ENCODE peak calls at places on chromosomes 6 and 20, in five cellular contexts. X is pancreas, M is astrocyte of the spinal cord, F is K562, Z is right lobe of liver. Y is an unnamed sample.

GRCh38 chr6:96907498-96907897 is 9.8 kb upstream of the NDUFAF4 start:
- DNase-seq in X (no peak), M (no peak), F (no peak), Z (no peak), Y (no peak)

GRCh38 chr6:153003294-153003645 is 761 bp upstream of the MTRF1L start:
- DNase-seq in X (no peak), M (no peak), F (no peak), Z (no peak), Y (peak; percentile 13)

GRCh38 chr20:11905460-11906150 is 12.1 kb upstream of the BTBD3 start:
- DNase-seq in X (no peak), M (no peak), F (no peak), Z (no peak), Y (no peak)

GRCh38 chr6:28269492-28269891 is 2.5 kb downstream of the ZSCAN26 start:
- DNase-seq in X (no peak), M (peak; percentile 89), F (peak; percentile 73), Z (no peak), Y (peak; percentile 72)

GRCh38 chr6:15036690-15037245 is 209.1 kb upstream of the JARID2 start:
- DNase-seq in X (peak; percentile 38), M (no peak), F (peak; percentile 94), Z (peak; percentile 93), Y (peak; percentile 96)

GRCh38 chr20:58565461-58566175 is 50.4 kb upstream of the APCDD1L start:
- DNase-seq in X (no peak), M (no peak), F (no peak), Z (no peak), Y (no peak)

GRCh38 chr6:157253017-157253416 is 70.3 kb downstream of the TMEM242 start:
- DNase-seq in X (no peak), M (no peak), F (no peak), Z (no peak), Y (no peak)

GRCh38 chr6:126102358-126102757 is 116.0 kb downstream of the TRMT11 start:
- DNase-seq in X (no peak), M (no peak), F (no peak), Z (no peak), Y (no peak)

GRCh38 chr20:33127422-33128097 is 40.4 kb upstream of the BPIFA2 start:
- DNase-seq in X (no peak), M (no peak), F (no peak), Z (no peak), Y (peak; percentile 34)

GRCh38 chr20:13436530-13436929 is 202.2 kb downstream of the TASP1 start:
- DNase-seq in X (no peak), M (no peak), F (no peak), Z (no peak), Y (no peak)

GRCh38 chr6:170150590-170150945 is 140.3 kb downstream of the DLL1 start:
- DNase-seq in X (no peak), M (no peak), F (no peak), Z (peak; percentile 37), Y (no peak)

GRCh38 chr6:170152989-170153388 is 137.9 kb downstream of the DLL1 start:
- DNase-seq in X (peak; percentile 76), M (peak; percentile 54), F (peak; percentile 38), Z (peak; percentile 71), Y (peak; percentile 49)

GRCh38 chr6:170149681-170150589 is 140.9 kb downstream of the DLL1 start:
- DNase-seq in X (no peak), M (no peak), F (no peak), Z (no peak), Y (no peak)

GRCh38 chr6:170152111-170152926 is 138.6 kb downstream of the DLL1 start:
- DNase-seq in X (peak; percentile 57), M (peak; percentile 31), F (no peak), Z (peak; percentile 52), Y (no peak)

GRCh38 chr6:170151235-170152110 is 139.4 kb downstream of the DLL1 start:
- DNase-seq in X (no peak), M (no peak), F (no peak), Z (peak; percentile 45), Y (no peak)
- H3K4me3 ChIP-seq in X (no peak overlapping the region), M (no peak overlapping the region), F (no peak overlapping the region), Z (no peak overlapping the region), Y (no peak overlapping the region)

GRCh38 chr20:10666221-10667076 is 7.3 kb downstream of the JAG1 start:
- DNase-seq in X (no peak), M (no peak), F (no peak), Z (no peak), Y (no peak)
- H3K4me3 ChIP-seq in X (no peak overlapping the region), M (no peak overlapping the region), F (no peak overlapping the region), Z (no peak overlapping the region), Y (no peak overlapping the region)

GRCh38 chr6:73644941-73645591 is 8.7 kb downstream of the SLC17A5 start:
- DNase-seq in X (no peak), M (no peak), F (no peak), Z (no peak), Y (no peak)

GRCh38 chr6:73642530-73642929 is 11.3 kb downstream of the SLC17A5 start:
- DNase-seq in X (no peak), M (no peak), F (no peak), Z (no peak), Y (no peak)

GRCh38 chr6:73648166-73648565 is 5.6 kb downstream of the SLC17A5 start:
- DNase-seq in X (no peak), M (peak; percentile 52), F (no peak), Z (no peak), Y (no peak)

GRCh38 chr6:73640179-73640750 is 13.5 kb downstream of the SLC17A5 start:
- DNase-seq in X (no peak), M (no peak), F (no peak), Z (no peak), Y (no peak)

GRCh38 chr6:73644030-73644429 is 9.8 kb downstream of the SLC17A5 start:
- DNase-seq in X (no peak), M (no peak), F (no peak), Z (no peak), Y (no peak)
- H3K4me3 ChIP-seq in X (no peak overlapping the region), M (no peak overlapping the region), F (no peak overlapping the region), Z (no peak overlapping the region), Y (no peak overlapping the region)

GRCh38 chr6:158536891-158537798 is 22.7 kb upstream of the TMEM181 start:
- DNase-seq in X (no peak), M (no peak), F (peak; percentile 66), Z (no peak), Y (peak; percentile 39)
- H3K4me3 ChIP-seq in X (peak overlapping the region; percentile 67), M (peak overlapping the region; percentile 46), F (peak overlapping the region; percentile 43), Z (peak overlapping the region; percentile 25), Y (peak overlapping the region; percentile 77)

DNA sequence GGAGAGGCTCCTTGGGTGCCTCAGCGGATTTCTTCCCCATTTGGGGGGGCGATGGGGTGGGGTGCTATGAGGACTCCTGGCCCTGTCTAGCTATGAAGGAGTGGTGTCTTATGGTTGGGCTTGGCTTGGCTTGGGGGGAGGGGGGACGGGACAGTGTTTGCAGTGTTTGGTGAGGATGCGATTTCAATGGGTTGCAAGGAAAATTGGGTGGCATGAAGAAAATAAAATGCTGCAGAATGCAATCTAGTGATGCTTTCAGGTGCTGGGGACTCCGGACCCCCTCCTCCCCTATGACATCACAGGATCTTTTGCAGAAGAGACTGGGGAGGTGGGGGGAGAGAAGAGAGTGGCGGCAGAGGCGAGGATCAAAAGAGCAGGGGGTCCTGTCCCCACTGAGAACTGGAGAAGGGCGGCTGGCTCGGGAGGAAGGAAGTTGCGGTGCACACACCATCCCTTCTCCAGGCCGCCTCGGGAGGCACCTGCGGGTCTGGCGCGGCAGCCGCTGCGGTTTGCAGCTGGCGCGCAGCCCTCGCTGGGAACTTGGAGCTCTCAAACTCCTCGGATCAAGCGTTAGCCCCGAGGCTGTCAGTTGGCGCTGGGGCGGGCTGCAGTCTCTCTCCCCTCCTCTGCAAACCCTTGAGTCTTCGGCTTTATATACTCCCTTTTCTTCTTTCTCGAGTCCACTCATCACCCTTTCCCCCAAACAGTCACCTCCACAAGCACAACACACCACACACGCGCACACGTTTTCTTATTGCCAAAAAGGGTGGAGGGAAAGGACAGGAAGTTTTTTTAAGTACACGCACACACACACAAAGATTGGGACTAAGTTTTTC is 180.8 kb downstream of the TBXT start:
- DNase-seq in X (no peak), M (peak; percentile 46), F (no peak), Z (no peak), Y (peak; percentile 50)
- H3K4me3 ChIP-seq in X (no peak overlapping the region), M (peak overlapping the region; percentile 48), F (no peak overlapping the region), Z (no peak overlapping the region), Y (peak overlapping the region; percentile 49)

GRCh38 chr6:123850555-123850954 is 46.9 kb downstream of the NKAIN2 start:
- DNase-seq in X (no peak), M (no peak), F (no peak), Z (no peak), Y (no peak)

DNA sequence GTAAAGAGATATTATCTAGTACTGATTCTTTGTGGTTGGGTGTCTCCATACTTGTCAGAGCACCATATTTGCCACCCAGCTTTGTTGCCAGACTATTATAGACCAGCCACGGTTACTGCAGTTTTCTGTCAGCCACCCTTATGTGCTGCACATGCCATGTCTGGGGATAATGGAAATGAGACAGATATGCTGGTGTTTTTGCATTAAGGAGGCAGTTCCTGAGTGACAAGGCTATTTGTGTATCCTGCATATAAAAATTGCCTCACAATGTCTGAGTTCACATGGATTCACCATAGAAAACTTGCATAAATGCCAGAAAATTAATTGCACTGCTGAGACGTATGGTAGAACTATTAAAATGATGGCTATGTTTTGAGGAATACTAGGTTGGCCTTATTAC is 51.8 kb downstream of the NKAIN2 start:
- DNase-seq in X (no peak), M (no peak), F (no peak), Z (no peak), Y (no peak)
- H3K4me3 ChIP-seq in X (no peak overlapping the region), M (no peak overlapping the region), F (no peak overlapping the region), Z (no peak overlapping the region), Y (no peak overlapping the region)

GRCh38 chr6:24225838-24226237 is 99.8 kb downstream of the NRSN1 start:
- DNase-seq in X (no peak), M (no peak), F (no peak), Z (no peak), Y (no peak)
- H3K4me3 ChIP-seq in X (no peak overlapping the region), M (no peak overlapping the region), F (no peak overlapping the region), Z (no peak overlapping the region), Y (no peak overlapping the region)

Y was measured in cardiac muscle cell.